ENCODE peak calls at places on chromosomes 12 and 14, in four cellular contexts. T is A172, W is activated T-helper 1 cell treated with Interleukin-2 at 50 U/mL for 16 hours, Q is transverse colon. E is an unnamed sample.

GRCh38 chr14:85934886-85935254 is 404.9 kb downstream of the FLRT2 start:
- DNase-seq in T (peak), W (no peak), Q (no peak), E (peak)

GRCh38 chr12:6430124-6430989 is 14.4 kb upstream of the CD27 start:
- DNase-seq in T (peak), W (no peak), Q (peak), E (peak)

GRCh38 chr14:79011091-79011919 is 841.1 kb downstream of the NRXN3 start:
- DNase-seq in T (peak), W (no peak), Q (no peak), E (peak)

GRCh38 chr12:124098887-124099286 is 125.9 kb downstream of the ZNF664 start:
- DNase-seq in T (no peak), W (no peak), Q (no peak), E (no peak)

GRCh38 chr12:15662303-15662980 is 126.7 kb downstream of the EPS8 start:
- DNase-seq in T (peak), W (no peak), Q (no peak), E (no peak)

GRCh38 chr12:32155911-32156585 is 49.4 kb downstream of the BICD1 start:
- DNase-seq in T (no peak), W (no peak), Q (no peak), E (no peak)

GRCh38 chr12:99442758-99443157 is 204.8 kb upstream of the GARIN6 start:
- DNase-seq in T (no peak), W (no peak), Q (no peak), E (no peak)

GRCh38 chr14:60170948-60171347 is 5.8 kb upstream of the DHRS7 start:
- DNase-seq in T (no peak), W (no peak), Q (no peak), E (no peak)

GRCh38 chr12:56448860-56449621 is at the start of gene TIMELESS:
- DNase-seq in T (peak), W (peak), Q (peak), E (peak)